ENCODE peak calls at places on chromosomes 3 and 15, in seven cellular contexts. M, C, O, B, T, V and U are unnamed samples.

GRCh38 chr3:26613999-26614398 is 8.6 kb upstream of the LRRC3B start:
- DNase-seq in B (no peak), T (no peak), C (no peak), O (no peak), M (no peak), V (no peak), U (no peak)

GRCh38 chr3:55409802-55410201 is 77.3 kb downstream of the WNT5A start:
- DNase-seq in C (peak), V (no peak), M (no peak), O (no peak), T (no peak), B (no peak), U (no peak)

GRCh38 chr3:55013145-55013544 is 85.3 kb upstream of the LRTM1 start:
- DNase-seq in M (no peak), C (peak), V (no peak), B (peak), O (no peak), T (no peak), U (no peak)

GRCh38 chr3:129249284-129250065 is at the start of gene COPG1:
- DNase-seq in M (peak), T (peak), V (peak), B (peak), O (peak), C (peak), U (peak)

GRCh38 chr15:78455749-78456148 is 17.7 kb downstream of the IREB2 start:
- DNase-seq in V (no peak), M (peak), B (no peak), C (peak), O (no peak), T (no peak), U (no peak)

GRCh38 chr3:10437272-10437994 is 68.0 kb downstream of the ATP2B2 start:
- DNase-seq in C (peak), B (peak), V (peak), M (no peak), T (no peak), O (no peak), U (peak)

GRCh38 chr3:65946438-65946837 is 92.3 kb downstream of the MAGI1 start:
- DNase-seq in O (no peak), B (no peak), C (peak), V (no peak), M (no peak), T (peak), U (no peak)

GRCh38 chr15:58182460-58183163 is 44.4 kb downstream of the AQP9 start:
- DNase-seq in B (peak), M (no peak), O (no peak), C (peak), V (peak), T (no peak), U (no peak)

GRCh38 chr3:12707425-12707824 is 43.5 kb upstream of the RAF1 start:
- DNase-seq in V (no peak), T (no peak), C (peak), M (no peak), B (peak), O (no peak), U (no peak)

GRCh38 chr3:60555704-60556340 is 695.4 kb downstream of the FHIT start:
- DNase-seq in C (peak), T (no peak), B (peak), M (no peak), O (no peak), V (peak), U (no peak)

GRCh38 chr3:144868506-144868905 is 896.9 kb downstream of the DIPK2A start:
- DNase-seq in O (no peak), C (no peak), M (no peak), V (no peak), B (no peak), T (no peak), U (no peak)

GRCh38 chr3:187186801-187187421 is 10.4 kb upstream of the RTP1 start:
- DNase-seq in V (peak), M (peak), T (peak), O (peak), C (peak), B (peak), U (no peak)

GRCh38 chr3:160778480-160778879 is 22.4 kb downstream of the PPM1L start:
- DNase-seq in C (peak), B (no peak), T (no peak), O (no peak), M (no peak), V (no peak), U (no peak)

GRCh38 chr3:129553171-129553570 is 10.2 kb downstream of the H1-8 start:
- DNase-seq in M (no peak), O (peak), B (no peak), V (no peak), T (no peak), C (no peak), U (no peak)

GRCh38 chr3:28278918-28279317 is 37.5 kb downstream of the CMC1 start:
- DNase-seq in B (no peak), C (no peak), O (no peak), M (no peak), V (no peak), T (no peak), U (no peak)

GRCh38 chr3:131216801-131217200 is 164.8 kb upstream of the NUDT16 start:
- DNase-seq in O (no peak), M (peak), B (peak), T (no peak), V (no peak), C (peak), U (no peak)

GRCh38 chr3:185733980-185734724 is 90.7 kb downstream of the IGF2BP2 start:
- DNase-seq in B (peak), T (peak), C (peak), O (no peak), M (peak), V (peak), U (no peak)

GRCh38 chr3:175258763-175259162 is 399.6 kb downstream of the NAALADL2 start:
- DNase-seq in B (peak), C (peak), T (no peak), O (no peak), V (no peak), M (no peak), U (no peak)

GRCh38 chr3:15535757-15536156 is 14.3 kb upstream of the COLQ start:
- DNase-seq in M (no peak), T (no peak), C (peak), O (no peak), B (peak), V (no peak), U (no peak)

GRCh38 chr3:176359211-176359610 is 838.1 kb downstream of the TBL1XR1 start:
- DNase-seq in C (no peak), B (no peak), M (no peak), O (no peak), T (no peak), V (no peak), U (no peak)

GRCh38 chr15:63986185-63986680 is 60.1 kb downstream of the DAPK2 start:
- DNase-seq in C (no peak), B (no peak), O (no peak), M (no peak), T (no peak), V (no peak), U (no peak)

GRCh38 chr3:127454051-127454450 is 136.5 kb downstream of the TPRA1 start:
- DNase-seq in C (no peak), O (peak), V (no peak), M (no peak), T (no peak), B (no peak), U (no peak)
- H3K27ac ChIP-seq in C (no peak), O (no peak), V (no peak), M (no peak), T (no peak), B (no peak), U (no peak)

DNA sequence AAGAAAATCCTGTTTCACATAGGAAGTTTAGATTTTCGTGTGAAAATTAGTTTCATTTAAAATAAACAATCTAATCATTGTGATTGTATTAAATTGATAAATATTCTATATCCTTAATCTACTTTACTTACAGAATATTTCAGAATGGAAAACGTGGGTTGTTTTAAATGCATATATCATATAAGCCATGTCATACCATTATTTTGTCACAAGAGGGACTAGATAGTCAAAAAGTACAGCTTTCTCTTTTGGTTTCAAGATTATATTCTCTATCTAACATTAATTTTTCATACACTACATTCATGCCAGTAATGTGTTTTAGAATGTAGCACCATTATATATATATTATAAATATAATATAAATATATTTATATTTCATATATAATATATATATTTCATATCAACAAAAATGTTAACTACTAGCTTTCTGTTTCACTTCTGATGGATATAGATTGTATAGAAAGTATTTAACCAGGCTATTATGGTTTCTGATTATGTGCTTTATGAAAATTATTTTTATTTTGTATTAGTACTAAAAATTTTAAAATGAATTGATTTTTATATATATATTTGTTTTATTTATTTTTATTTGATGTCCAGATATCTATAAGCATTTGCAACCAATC is 45.3 kb downstream of the OSTN start:
- DNase-seq in O (no peak), T (no peak), B (no peak), V (no peak), C (no peak), M (no peak), U (no peak)
- TF ChIP-seq CTCF in O (no peak), T (peak), B (peak), V (peak), C (no peak), M (peak), U (no peak)

GRCh38 chr3:119293761-119294401 is at the start of gene ARHGAP31:
- DNase-seq in B (peak), T (peak), O (peak), C (peak), M (peak), V (peak), U (peak)

GRCh38 chr3:119294889-119295769 is 946 bp downstream of the ARHGAP31 start:
- DNase-seq in M (no peak), O (peak), V (no peak), T (peak), C (peak), B (peak), U (peak)

GRCh38 chr3:119293105-119293683 is 989 bp upstream of the ARHGAP31 start:
- DNase-seq in T (no peak), V (no peak), B (no peak), M (no peak), C (no peak), O (no peak), U (no peak)

GRCh38 chr3:119295816-119296484 is 1.8 kb downstream of the ARHGAP31 start:
- DNase-seq in M (no peak), V (no peak), O (no peak), B (peak), T (no peak), C (peak), U (no peak)

GRCh38 chr3:119294402-119294888 is 262 bp downstream of the ARHGAP31 start:
- DNase-seq in C (no peak), V (no peak), M (peak), T (peak), O (peak), B (no peak), U (peak)
- H3K27ac ChIP-seq in C (peak), V (peak), M (peak), T (peak), O (peak), B (peak), U (peak)

DNA sequence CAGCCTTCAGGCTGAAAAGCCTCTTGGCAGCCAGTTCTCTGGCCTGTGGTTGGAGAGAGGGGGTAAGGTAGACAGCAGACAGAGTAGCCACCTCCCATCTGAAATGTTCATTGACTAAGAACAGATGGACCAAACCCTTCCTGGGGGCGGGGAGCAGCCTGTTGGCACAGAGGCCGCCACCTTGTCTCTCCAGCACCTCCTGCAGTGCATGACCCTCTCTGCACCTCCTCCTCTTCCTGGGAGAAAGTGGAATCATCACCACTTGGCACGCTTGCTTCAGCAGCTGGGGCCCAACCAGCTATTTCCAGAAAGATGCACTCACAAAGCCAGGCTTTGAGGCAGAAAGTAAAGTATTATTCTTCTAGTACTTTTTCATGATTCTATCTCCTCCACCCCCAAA is 313.4 kb upstream of the CHRM5 start:
- DNase-seq in C (no peak), M (no peak), V (no peak), T (no peak), O (no peak), B (peak), U (no peak)
- TF ChIP-seq CTCF in C (no peak), M (no peak), V (no peak), T (no peak), O (no peak), B (no peak), U (no peak)